ENCODE peak calls at places on chromosome 10, in five cellular contexts. H is A549, V is HepG2, I is K562, A is GM12878. D is an unnamed sample.

GRCh38 chr10:3714526-3714925 is 70.5 kb downstream of the KLF6 start:
- DNase-seq in H (no peak), V (no peak), I (no peak), A (no peak), D (no peak)

GRCh38 chr10:57338823-57339558 is 928.7 kb downstream of the IPMK start:
- DNase-seq in H (peak), V (peak), I (peak), A (peak), D (peak)

GRCh38 chr10:61140765-61141392 is 196.9 kb upstream of the RHOBTB1 start:
- DNase-seq in H (peak), V (peak), I (peak), A (no peak), D (no peak)

GRCh38 chr10:14571866-14572507 is 202.7 kb downstream of the FAM107B start:
- DNase-seq in H (peak), V (peak), I (no peak), A (no peak), D (no peak)

GRCh38 chr10:80408198-80409085 is at the start of gene PRXL2A:
- DNase-seq in H (peak), V (peak), I (peak), A (no peak), D (peak)

GRCh38 chr10:70600512-70601395 is 1.8 kb downstream of the PRF1 start:
- DNase-seq in H (no peak), V (no peak), I (peak), A (no peak), D (no peak)

GRCh38 chr10:129740532-129741279 is 223.4 kb downstream of the EBF3 start:
- DNase-seq in H (no peak), V (no peak), I (no peak), A (no peak), D (no peak)

GRCh38 chr10:1628757-1629156 is 108.6 kb downstream of the ADARB2 start:
- DNase-seq in H (no peak), V (no peak), I (no peak), A (no peak), D (no peak)

GRCh38 chr10:112915590-112916572 is 34.2 kb upstream of the TCF7L2 start:
- DNase-seq in H (peak), V (peak), I (no peak), A (peak), D (no peak)

GRCh38 chr10:125080984-125081383 is 79.4 kb downstream of the CTBP2 start:
- DNase-seq in H (no peak), V (no peak), I (no peak), A (no peak), D (no peak)

GRCh38 chr10:49172204-49173132 is 15.7 kb downstream of the TMEM273 start:
- DNase-seq in H (no peak), V (no peak), I (no peak), A (no peak), D (no peak)

GRCh38 chr10:128150045-128150493 is 23.8 kb upstream of the MKI67 start:
- DNase-seq in H (peak), V (no peak), I (peak), A (no peak), D (peak)

GRCh38 chr10:59971915-59972314 is 65.6 kb upstream of the CCDC6 start:
- DNase-seq in H (peak), V (peak), I (no peak), A (no peak), D (no peak)

GRCh38 chr10:77313066-77313750 is 324.4 kb downstream of the KCNMA1 start:
- DNase-seq in H (no peak), V (no peak), I (no peak), A (no peak), D (no peak)

GRCh38 chr10:44293842-44294241 is 91.1 kb downstream of the CXCL12 start:
- DNase-seq in H (no peak), V (peak), I (no peak), A (no peak), D (no peak)

GRCh38 chr10:727162-727790 is 37.8 kb upstream of the DIP2C start:
- DNase-seq in H (no peak), V (no peak), I (no peak), A (no peak), D (no peak)

GRCh38 chr10:114343623-114344306 is 60.5 kb downstream of the AFAP1L2 start:
- DNase-seq in H (no peak), V (no peak), I (no peak), A (no peak), D (no peak)

GRCh38 chr10:120776442-120776841 is 74.7 kb upstream of the WDR11 start:
- DNase-seq in H (no peak), V (no peak), I (no peak), A (no peak), D (no peak)

GRCh38 chr10:34474060-34474376 is 341.1 kb downstream of the PARD3 start:
- DNase-seq in H (peak), V (peak), I (no peak), A (no peak), D (no peak)

GRCh38 chr10:126242352-126243260 is 145.7 kb downstream of the ADAM12 start:
- DNase-seq in H (no peak), V (no peak), I (no peak), A (no peak), D (no peak)

GRCh38 chr10:126468876-126469643 is 80.8 kb upstream of the ADAM12 start:
- DNase-seq in H (no peak), V (no peak), I (no peak), A (no peak), D (no peak)

GRCh38 chr10:25725917-25726716 is 207.9 kb upstream of the MYO3A start:
- DNase-seq in H (peak), V (peak), I (peak), A (no peak), D (no peak)

GRCh38 chr10:113169853-113170455 is 219.9 kb downstream of the TCF7L2 start:
- DNase-seq in H (no peak), V (no peak), I (no peak), A (peak), D (no peak)

GRCh38 chr10:33749042-33749441 is 414.6 kb upstream of the NRP1 start:
- DNase-seq in H (no peak), V (no peak), I (no peak), A (no peak), D (no peak)

GRCh38 chr10:99276848-99277486 is 41.3 kb upstream of the HPSE2 start:
- DNase-seq in H (peak), V (peak), I (peak), A (no peak), D (no peak)

GRCh38 chr10:69333205-69333604 is 54.9 kb downstream of the HK1 start:
- DNase-seq in H (no peak), V (no peak), I (no peak), A (no peak), D (no peak)

GRCh38 chr10:124345521-124345920 is 73.2 kb downstream of the OAT start:
- DNase-seq in H (no peak), V (no peak), I (no peak), A (no peak), D (no peak)

GRCh38 chr10:44334621-44335184 is 50.2 kb downstream of the CXCL12 start:
- DNase-seq in H (no peak), V (no peak), I (no peak), A (no peak), D (no peak)

GRCh38 chr10:3757250-3757637 is 27.8 kb downstream of the KLF6 start:
- DNase-seq in H (no peak), V (no peak), I (no peak), A (no peak), D (no peak)

GRCh38 chr10:126734957-126735356 is 64.5 kb upstream of the C10orf90 start:
- DNase-seq in H (no peak), V (peak), I (no peak), A (no peak), D (no peak)

GRCh38 chr10:90866050-90866598 is 5.7 kb upstream of the RPP30 start:
- DNase-seq in H (no peak), V (no peak), I (no peak), A (no peak), D (no peak)

GRCh38 chr10:90872648-90873020 is 860 bp downstream of the RPP30 start:
- DNase-seq in H (no peak), V (no peak), I (no peak), A (no peak), D (no peak)

GRCh38 chr10:90871279-90871760 is 454 bp upstream of the RPP30 start:
- DNase-seq in H (peak), V (peak), I (peak), A (peak), D (no peak)

DNA sequence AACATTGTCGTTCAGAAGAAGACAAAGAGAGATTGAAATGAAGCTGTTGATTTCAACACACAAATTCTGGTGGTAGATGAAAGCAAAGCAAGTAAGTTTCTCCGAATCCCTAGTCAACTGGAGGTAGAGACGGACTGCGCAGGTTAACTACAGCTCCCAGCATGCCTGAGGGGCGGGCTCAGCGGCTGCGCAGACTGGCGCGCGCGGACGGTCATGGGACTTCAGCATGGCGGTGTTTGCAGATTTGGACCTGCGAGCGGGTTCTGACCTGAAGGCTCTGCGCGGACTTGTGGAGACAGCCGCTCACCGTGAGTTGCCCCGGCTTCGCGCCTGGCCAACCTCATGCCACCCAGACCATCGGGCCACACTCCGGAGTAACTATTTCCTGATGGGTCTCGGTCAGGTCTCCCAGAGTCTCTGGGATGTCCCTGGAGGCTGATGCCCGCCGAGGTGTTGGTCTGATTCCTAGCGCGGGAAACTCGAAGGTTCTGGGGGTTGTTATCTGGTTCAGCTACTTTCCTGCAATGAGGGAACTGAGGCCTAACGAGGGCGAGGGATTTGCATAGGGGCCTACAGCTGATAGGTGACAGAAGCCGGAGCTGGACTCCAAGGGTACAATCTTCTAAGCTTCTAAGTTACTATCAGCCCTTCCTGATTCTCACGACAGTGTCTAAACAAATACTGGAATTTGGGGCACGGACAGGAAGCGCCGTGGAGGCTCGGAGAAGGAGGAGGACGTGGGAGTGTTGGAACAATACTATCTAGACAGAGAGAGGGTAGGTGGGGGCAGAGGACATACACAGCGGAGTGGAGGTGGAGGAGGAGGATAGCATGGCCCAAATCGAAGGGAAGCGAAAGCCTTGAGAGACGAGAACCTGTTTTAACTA is at the start of gene RPP30:
- DNase-seq in H (peak), V (peak), I (peak), A (peak), D (peak)
- TF ChIP-seq KDM1A in H (no peak), V (no peak), I (no peak), A (no peak), D (no peak)

DNA sequence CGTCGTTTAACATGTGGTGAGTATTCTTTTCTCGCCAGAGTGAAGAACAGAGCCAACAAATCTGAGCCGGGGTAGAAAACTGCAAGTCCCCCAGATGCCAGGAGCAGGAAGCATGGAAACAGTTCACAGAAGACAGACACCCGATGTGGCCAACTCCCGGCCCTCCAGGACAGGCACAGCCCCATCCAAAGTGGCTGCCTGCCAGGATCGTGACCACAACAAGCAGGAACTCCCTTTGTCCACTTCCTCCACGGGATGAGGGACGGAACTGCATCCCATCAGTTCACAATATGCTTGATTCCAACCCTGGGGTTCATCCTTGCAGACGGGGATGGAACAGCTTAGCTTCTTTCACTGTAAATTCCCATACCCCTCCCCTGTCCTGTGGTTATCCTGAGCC is 105.4 kb upstream of the FAM204A start:
- DNase-seq in H (no peak), V (no peak), I (no peak), A (no peak), D (no peak)
- TF ChIP-seq KDM1A in H (no peak), V (no peak), I (no peak), A (no peak), D (no peak)

GRCh38 chr10:79308969-79309665 is 38.2 kb upstream of the PPIF start:
- DNase-seq in H (no peak), V (no peak), I (no peak), A (no peak), D (no peak)
- TF ChIP-seq KDM1A in H (no peak), V (no peak), I (no peak), A (no peak), D (no peak)

GRCh38 chr10:13382759-13383753 is 35.0 kb upstream of the SEPHS1 start:
- DNase-seq in H (no peak), V (no peak), I (peak), A (no peak), D (no peak)
- TF ChIP-seq KDM1A in H (no peak), V (no peak), I (no peak), A (no peak), D (no peak)

DNA sequence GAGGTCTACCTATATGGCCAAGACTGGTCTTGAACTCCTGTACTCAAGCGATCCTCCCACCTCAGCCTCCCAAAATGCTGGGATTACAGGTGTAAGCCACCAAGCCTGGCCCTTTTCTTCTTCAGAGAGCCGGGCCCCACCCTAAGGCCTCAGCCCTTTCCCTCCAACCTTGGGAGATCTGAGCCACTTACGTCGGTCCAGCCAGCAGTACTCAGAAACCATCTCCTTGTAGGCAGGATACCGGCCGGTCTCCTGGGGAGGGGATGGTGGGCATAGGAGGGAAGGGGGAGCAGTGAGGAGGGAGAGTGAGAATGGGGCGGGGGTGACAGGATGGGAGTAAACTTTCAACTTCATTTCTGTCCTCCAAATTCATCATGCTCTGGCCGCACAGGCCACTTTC is 10.5 kb downstream of the PDZD7 start:
- DNase-seq in H (no peak), V (no peak), I (no peak), A (no peak), D (no peak)
- TF ChIP-seq KDM1A in H (no peak), V (no peak), I (no peak), A (no peak), D (no peak)